ENCODE peak calls at places on chromosomes 2 and 18, in nine cellular contexts. P is CD4-positive, alpha-beta memory T cell; H is GM23248; J is mammary epithelial cell; R is cardiac muscle cell; K is IMR-90; L is breast epithelium; E is psoas muscle; W is stomach. U is an unnamed sample.

GRCh38 chr2:65436825-65437221 is 4.4 kb upstream of the SPRED2 start:
- DNase-seq in P (no peak), H (peak; percentile 63), J (no peak), R (no peak), K (no peak), L (no peak), E (no peak), W (no peak), U (no peak)

GRCh38 chr2:69797836-69798465 is 31.5 kb upstream of the GMCL1 start:
- DNase-seq in P (no peak), H (peak; percentile 60), J (peak; percentile 67), R (no peak), K (no peak), L (no peak), E (no peak), W (no peak), U (no peak)

GRCh38 chr2:235494716-235495372 is 1.0 kb downstream of the AGAP1 start:
- DNase-seq in P (no peak), H (peak; percentile 79), J (peak; percentile 54), R (peak; percentile 47), K (peak; percentile 48), L (no peak), E (peak; percentile 44), W (peak; percentile 56), U (no peak)

GRCh38 chr2:150472122-150472899 is 15.2 kb downstream of the RND3 start:
- DNase-seq in P (no peak), H (peak; percentile 93), J (no peak), R (no peak), K (peak; percentile 87), L (no peak), E (peak; percentile 58), W (peak; percentile 39), U (no peak)

GRCh38 chr2:103616891-103617290 is 855.1 kb downstream of the TMEM182 start:
- DNase-seq in P (no peak), H (no peak), J (no peak), R (no peak), K (no peak), L (no peak), E (no peak), W (no peak), U (no peak)

GRCh38 chr2:62811972-62812371 is 106.5 kb downstream of the EHBP1 start:
- DNase-seq in P (no peak), H (no peak), J (no peak), R (no peak), K (no peak), L (no peak), E (no peak), W (no peak), U (no peak)

GRCh38 chr18:55064760-55065159 is 105.5 kb upstream of the CCDC68 start:
- DNase-seq in P (no peak), H (no peak), J (no peak), R (no peak), K (no peak), L (no peak), E (no peak), W (no peak), U (no peak)

GRCh38 chr2:134392689-134393476 is 139.0 kb downstream of the MGAT5 start:
- DNase-seq in P (no peak), H (peak; percentile 63), J (no peak), R (no peak), K (peak; percentile 40), L (no peak), E (no peak), W (no peak), U (no peak)

GRCh38 chr2:217797170-217797569 is 205.6 kb downstream of the TNS1 start:
- DNase-seq in P (no peak), H (no peak), J (no peak), R (no peak), K (no peak), L (no peak), E (no peak), W (peak; percentile 22), U (no peak)

GRCh38 chr2:2484301-2484700 is 153.2 kb upstream of the MYT1L start:
- DNase-seq in P (no peak), H (no peak), J (no peak), R (no peak), K (no peak), L (no peak), E (no peak), W (no peak), U (no peak)

GRCh38 chr2:239484571-239485355 is 83.9 kb upstream of the HDAC4 start:
- DNase-seq in P (no peak), H (no peak), J (no peak), R (no peak), K (no peak), L (no peak), E (no peak), W (no peak), U (no peak)

GRCh38 chr2:239482801-239483712 is 82.2 kb upstream of the HDAC4 start:
- DNase-seq in P (no peak), H (no peak), J (no peak), R (no peak), K (no peak), L (no peak), E (no peak), W (no peak), U (no peak)

GRCh38 chr2:239487272-239487671 is 86.5 kb upstream of the HDAC4 start:
- DNase-seq in P (no peak), H (no peak), J (no peak), R (no peak), K (no peak), L (no peak), E (no peak), W (no peak), U (no peak)

GRCh38 chr2:239488078-239488590 is 87.3 kb upstream of the HDAC4 start:
- DNase-seq in P (no peak), H (no peak), J (no peak), R (no peak), K (no peak), L (no peak), E (no peak), W (no peak), U (no peak)

DNA sequence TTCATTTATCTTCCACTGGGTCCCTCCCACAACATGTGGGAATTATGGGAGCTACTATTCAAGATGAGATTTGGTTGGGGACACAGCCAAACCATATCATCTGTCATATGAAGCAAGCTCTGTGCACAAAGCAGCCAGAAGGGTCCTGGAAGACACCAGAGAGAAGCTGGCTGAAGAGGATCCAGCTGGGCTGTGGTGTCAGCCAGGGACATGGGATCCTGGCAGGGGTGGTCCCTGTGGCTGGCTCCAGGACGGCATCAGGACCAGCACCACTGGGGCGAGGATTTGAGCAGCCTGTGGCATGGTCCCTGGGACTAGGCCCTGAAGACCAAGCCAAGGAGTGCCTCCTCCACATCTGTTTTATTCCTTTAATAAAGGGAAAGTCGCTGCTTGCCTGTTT is 84.8 kb upstream of the HDAC4 start:
- DNase-seq in P (no peak), H (no peak), J (no peak), R (no peak), K (no peak), L (no peak), E (no peak), W (no peak), U (no peak)
- H3K27me3 ChIP-seq in P (no peaks in the 10 kb centered on the region), H (no peaks in the 10 kb centered on the region), J (no peaks in the 10 kb centered on the region), R (no peaks in the 10 kb centered on the region), K (peaks cover 2% of the 10 kb centered on the region), L (peaks cover 6% of the 10 kb centered on the region), E (no peaks in the 10 kb centered on the region), W (peaks cover 26% of the 10 kb centered on the region), U (no peaks in the 10 kb centered on the region)

GRCh38 chr2:26846334-26846863 is 1.5 kb upstream of the DPYSL5 start:
- DNase-seq in P (peak; percentile 54), H (peak; percentile 92), J (peak; percentile 52), R (peak; percentile 91), K (peak; percentile 69), L (peak; percentile 56), E (peak; percentile 68), W (peak; percentile 67), U (no peak)

GRCh38 chr2:26843041-26843440 is 4.9 kb upstream of the DPYSL5 start:
- DNase-seq in P (no peak), H (no peak), J (no peak), R (no peak), K (no peak), L (no peak), E (no peak), W (no peak), U (no peak)

GRCh38 chr2:26846881-26847662 is 860 bp upstream of the DPYSL5 start:
- DNase-seq in P (no peak), H (no peak), J (no peak), R (no peak), K (no peak), L (no peak), E (no peak), W (no peak), U (no peak)

GRCh38 chr2:26847663-26848335 is at the start of gene DPYSL5:
- DNase-seq in P (no peak), H (no peak), J (no peak), R (peak; percentile 72), K (no peak), L (no peak), E (no peak), W (no peak), U (no peak)

GRCh38 chr2:26845021-26845420 is 2.9 kb upstream of the DPYSL5 start:
- DNase-seq in P (no peak), H (no peak), J (no peak), R (no peak), K (no peak), L (no peak), E (no peak), W (no peak), U (no peak)
- H3K27me3 ChIP-seq in P (peaks cover 38% of the 10 kb centered on the region), H (peaks cover 58% of the 10 kb centered on the region), J (peaks cover 32% of the 10 kb centered on the region), R (peaks cover 68% of the 10 kb centered on the region), K (peaks cover 76% of the 10 kb centered on the region), L (peaks cover 73% of the 10 kb centered on the region), E (peaks cover 34% of the 10 kb centered on the region), W (peaks cover 97% of the 10 kb centered on the region), U (peaks cover 48% of the 10 kb centered on the region)

DNA sequence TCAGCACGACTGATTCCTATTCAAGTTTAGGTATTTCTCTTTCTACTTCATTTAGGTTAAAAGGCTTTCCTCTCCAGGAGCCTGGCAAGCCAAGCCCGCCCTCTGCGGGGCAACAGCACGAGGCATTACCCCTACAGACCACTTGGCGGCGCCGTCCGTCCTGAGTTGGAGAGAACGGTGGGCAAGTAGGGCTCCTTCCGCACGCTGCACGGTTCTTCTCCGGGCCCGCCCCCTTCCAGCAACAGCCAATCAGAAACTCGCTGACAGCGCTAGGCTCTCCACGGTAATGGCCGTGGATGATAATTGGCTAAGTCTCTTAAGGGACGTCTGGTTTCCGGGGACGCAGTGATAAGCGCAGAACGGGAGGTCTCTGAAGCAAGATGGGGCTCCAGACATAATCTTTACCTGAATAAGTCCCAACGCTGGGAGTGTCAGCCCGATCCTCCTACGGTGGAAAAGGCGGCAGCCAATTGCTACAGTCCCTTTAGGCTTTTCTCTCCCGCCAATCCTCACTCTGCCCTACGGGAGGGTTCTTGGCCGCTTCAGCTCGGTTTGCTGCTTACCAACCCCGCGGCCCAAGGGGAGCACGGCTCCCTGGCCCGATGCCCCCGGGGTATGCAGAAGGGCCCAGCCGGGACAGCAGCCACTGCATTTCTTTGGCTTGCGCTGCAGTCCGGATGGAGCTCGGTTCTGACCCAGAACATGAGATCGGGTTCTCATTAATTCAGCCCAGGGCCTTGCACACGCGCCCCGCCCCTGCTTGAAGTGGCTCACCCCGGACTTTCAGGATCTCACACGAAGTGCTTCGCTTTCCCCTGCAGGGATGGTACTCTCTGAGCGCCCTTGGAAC is 206.9 kb upstream of the PKDCC start:
- DNase-seq in P (peak; percentile 97), H (peak; percentile 98), J (peak; percentile 94), R (peak; percentile 96), K (peak; percentile 97), L (peak; percentile 96), E (peak; percentile 95), W (peak; percentile 97), U (peak; percentile 92)
- H3K27me3 ChIP-seq in P (peaks cover 3% of the 10 kb centered on the region), H (peaks cover 5% of the 10 kb centered on the region), J (no peaks in the 10 kb centered on the region), R (peaks cover 50% of the 10 kb centered on the region), K (peaks cover 9% of the 10 kb centered on the region), L (no peaks in the 10 kb centered on the region), E (no peaks in the 10 kb centered on the region), W (peaks cover 13% of the 10 kb centered on the region), U (no peaks in the 10 kb centered on the region)

GRCh38 chr2:66447676-66448075 is 12.8 kb downstream of the MEIS1 start:
- DNase-seq in P (no peak), H (peak; percentile 12), J (no peak), R (no peak), K (no peak), L (no peak), E (no peak), W (no peak), U (no peak)
- H3K27me3 ChIP-seq in P (peaks cover 3% of the 10 kb centered on the region), H (no peaks in the 10 kb centered on the region), J (no peaks in the 10 kb centered on the region), R (no peaks in the 10 kb centered on the region), K (no peaks in the 10 kb centered on the region), L (no peaks in the 10 kb centered on the region), E (no peaks in the 10 kb centered on the region), W (peaks cover 33% of the 10 kb centered on the region), U (peaks cover 4% of the 10 kb centered on the region)